ENCODE peak calls at places on chromosomes 3 and 15, in four cellular contexts. F is mammary epithelial cell; N is stimulated activated CD8-positive, alpha-beta memory T cell treated with anti-CD3 and anti-CD28 coated beads, Interleukin-4, amount 100 ng/mL, for 24 hours; B is CD8-positive, alpha-beta T cell. Y is an unnamed sample.

GRCh38 chr3:10968390-10968789 is 24.2 kb upstream of the SLC6A1 start:
- DNase-seq in F (no peak), N (no peak), B (no peak), Y (no peak)

GRCh38 chr3:187616307-187616939 is 53.8 kb downstream of the SST start:
- DNase-seq in F (peak; percentile 23), N (peak; percentile 26), B (peak; percentile 46), Y (peak; percentile 54)

GRCh38 chr3:26061947-26062346 is 272.1 kb downstream of the OXSM start:
- DNase-seq in F (no peak), N (no peak), B (no peak), Y (no peak)

GRCh38 chr15:71747128-71748083 is 62.9 kb upstream of the NR2E3 start:
- DNase-seq in F (peak; percentile 88), N (no peak), B (no peak), Y (peak; percentile 94)

GRCh38 chr3:39189648-39190269 is 2.6 kb downstream of the XIRP1 start:
- DNase-seq in F (peak; percentile 58), N (peak; percentile 15), B (peak; percentile 53), Y (peak; percentile 54)

GRCh38 chr3:120555661-120556509 is 40.3 kb upstream of the NDUFB4 start:
- DNase-seq in F (no peak), N (no peak), B (no peak), Y (no peak)

GRCh38 chr3:5058463-5058862 is 63.6 kb upstream of the ARL8B start:
- DNase-seq in F (peak; percentile 71), N (no peak), B (no peak), Y (peak; percentile 15)

GRCh38 chr3:42256135-42256819 is 9.7 kb downstream of the CCK start:
- DNase-seq in F (peak; percentile 79), N (no peak), B (no peak), Y (peak; percentile 37)

GRCh38 chr15:64152507-64153387 is 1.2 kb downstream of the SNX22 start:
- DNase-seq in F (no peak), N (no peak), B (no peak), Y (no peak)

GRCh38 chr3:50268703-50269451 is at the start of gene SEMA3B:
- DNase-seq in F (peak; percentile 68), N (no peak), B (no peak), Y (peak; percentile 48)

GRCh38 chr3:163924600-163924999 is 1153.7 kb downstream of the SI start:
- DNase-seq in F (no peak), N (no peak), B (no peak), Y (no peak)

GRCh38 chr15:85880501-85881190 is 85.9 kb upstream of the KLHL25 start:
- DNase-seq in F (no peak), N (no peak), B (no peak), Y (no peak)

GRCh38 chr3:126349611-126350501 is 7.4 kb downstream of the KLF15 start:
- DNase-seq in F (no peak), N (no peak), B (no peak), Y (no peak)

GRCh38 chr3:23004971-23005370 is 198.2 kb upstream of the UBE2E2 start:
- DNase-seq in F (peak; percentile 93), N (no peak), B (no peak), Y (peak; percentile 85)

GRCh38 chr3:149532463-149533180 is 58.1 kb downstream of the TM4SF4 start:
- DNase-seq in F (no peak), N (no peak), B (no peak), Y (no peak)

GRCh38 chr15:27059610-27060202 is 88.7 kb downstream of the GABRG3 start:
- DNase-seq in F (no peak), N (peak; percentile 4), B (no peak), Y (peak; percentile 59)

GRCh38 chr3:51943451-51944391 is 1.6 kb downstream of the PARP3 start:
- DNase-seq in F (no peak), N (no peak), B (no peak), Y (no peak)

GRCh38 chr15:49645937-49646336 is 25.1 kb downstream of the DTWD1 start:
- DNase-seq in F (peak; percentile 81), N (no peak), B (no peak), Y (peak; percentile 84)

GRCh38 chr3:134704556-134704955 is 53.7 kb upstream of the KY start:
- DNase-seq in F (no peak), N (no peak), B (no peak), Y (no peak)

GRCh38 chr3:54837964-54838363 is 89.9 kb downstream of the LRTM1 start:
- DNase-seq in F (no peak), N (no peak), B (no peak), Y (peak; percentile 12)

GRCh38 chr15:61764981-61765380 is 295.3 kb downstream of the VPS13C start:
- DNase-seq in F (no peak), N (no peak), B (no peak), Y (no peak)

GRCh38 chr3:57007513-57008415 is 52.7 kb upstream of the SPATA12 start:
- DNase-seq in F (peak; percentile 72), N (peak; percentile 8), B (no peak), Y (peak; percentile 75)

Y was measured in ACHN.